ENCODE peak calls at places on chromosomes 4 and X, in eight cellular contexts. L is left ventricle myocardium inferior; Q is CD8-positive, alpha-beta T cell; R is cardiac muscle cell; V is esophagus squamous epithelium; F is pancreas; M is HCT116; O is thoracic aorta. P is an unnamed sample.

GRCh38 chr4:82989567-82990429 is 20.8 kb downstream of the LIN54 start:
- DNase-seq in L (no peak), Q (no peak), R (peak; percentile 15), V (no peak), F (no peak), M (no peak), O (no peak), P (no peak)

GRCh38 chr4:10106421-10107039 is 10.1 kb downstream of the WDR1 start:
- DNase-seq in L (no peak), Q (peak; percentile 67), R (peak; percentile 95), V (no peak), F (peak; percentile 67), M (peak; percentile 62), O (peak; percentile 90), P (peak; percentile 86)

GRCh38 chr4:141654098-141654497 is 17.7 kb downstream of the IL15 start:
- DNase-seq in L (peak; percentile 24), Q (no peak), R (peak; percentile 88), V (no peak), F (no peak), M (no peak), O (peak; percentile 5), P (peak; percentile 58)

GRCh38 chr4:139523076-139523475 is 32.9 kb downstream of the SETD7 start:
- DNase-seq in L (peak; percentile 29), Q (no peak), R (peak; percentile 29), V (no peak), F (no peak), M (no peak), O (no peak), P (no peak)

GRCh38 chr4:181301735-181302380 is 941.3 kb upstream of the TENM3 start:
- DNase-seq in L (peak; percentile 20), Q (no peak), R (peak; percentile 14), V (no peak), F (peak; percentile 61), M (peak; percentile 41), O (no peak), P (no peak)

GRCh38 chr4:160110891-160111290 is 1008.0 kb downstream of the RAPGEF2 start:
- DNase-seq in L (no peak), Q (no peak), R (no peak), V (no peak), F (no peak), M (no peak), O (no peak), P (no peak)

GRCh38 chrX:84339507-84340364 is 151.7 kb upstream of the RPS6KA6 start:
- DNase-seq in L (no peak), Q (no peak), R (peak; percentile 35), V (no peak), F (no peak), M (no peak), O (no peak), P (no peak)

GRCh38 chr4:52991452-52991851 is 129.3 kb downstream of the RASL11B start:
- DNase-seq in L (no peak), Q (no peak), R (no peak), V (no peak), F (no peak), M (no peak), O (no peak), P (no peak)

GRCh38 chr4:144295286-144295995 is 154.9 kb upstream of the GYPA start:
- DNase-seq in L (no peak), Q (no peak), R (peak; percentile 6), V (no peak), F (no peak), M (no peak), O (no peak), P (no peak)

GRCh38 chrX:47483310-47484268 is 567 bp upstream of the ZNF41 start:
- DNase-seq in L (peak; percentile 21), Q (no peak), R (peak; percentile 54), V (no peak), F (no peak), M (no peak), O (no peak), P (peak; percentile 73)

GRCh38 chrX:29229802-29230201 is 642.6 kb downstream of the IL1RAPL1 start:
- DNase-seq in L (no peak), Q (no peak), R (no peak), V (no peak), F (no peak), M (no peak), O (no peak), P (no peak)

GRCh38 chrX:56783450-56783831 is 54.4 kb downstream of the NBDY start:
- DNase-seq in L (no peak), Q (no peak), R (no peak), V (no peak), F (peak; percentile 87), M (no peak), O (no peak), P (no peak)

DNA sequence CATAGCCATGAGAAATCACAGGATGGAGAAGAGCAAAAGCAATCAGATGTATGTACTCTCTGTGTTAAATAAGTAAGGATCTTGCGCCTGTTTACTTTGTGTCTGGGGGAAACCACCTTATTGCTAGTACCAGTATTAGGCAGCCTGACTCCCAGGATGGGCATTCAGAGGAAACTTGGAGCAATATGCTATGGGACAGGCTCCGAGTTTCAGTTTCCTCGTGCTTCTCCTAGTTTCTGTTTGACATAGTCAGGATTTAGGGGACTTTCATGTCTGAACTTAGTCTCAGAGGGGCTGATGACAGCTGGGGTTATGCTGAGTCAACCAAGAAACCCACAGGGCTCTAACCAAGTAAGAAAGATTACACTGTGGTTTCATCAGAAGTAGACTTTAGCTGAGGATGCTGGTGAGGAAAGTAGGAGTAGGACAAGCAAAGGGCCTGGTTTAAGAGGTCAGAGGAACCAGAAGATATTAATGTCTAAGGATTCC is 13.5 kb downstream of the NSUN7 start:
- DNase-seq in L (no peak), Q (no peak), R (peak; percentile 75), V (no peak), F (no peak), M (peak; percentile 15), O (no peak), P (no peak)
- H3K27ac ChIP-seq in L (no peak overlapping the region), Q (no peak overlapping the region), R (no peak overlapping the region), V (no peak overlapping the region), F (no peak overlapping the region), M (no peak overlapping the region), O (no peak overlapping the region), P (no peak overlapping the region)

DNA sequence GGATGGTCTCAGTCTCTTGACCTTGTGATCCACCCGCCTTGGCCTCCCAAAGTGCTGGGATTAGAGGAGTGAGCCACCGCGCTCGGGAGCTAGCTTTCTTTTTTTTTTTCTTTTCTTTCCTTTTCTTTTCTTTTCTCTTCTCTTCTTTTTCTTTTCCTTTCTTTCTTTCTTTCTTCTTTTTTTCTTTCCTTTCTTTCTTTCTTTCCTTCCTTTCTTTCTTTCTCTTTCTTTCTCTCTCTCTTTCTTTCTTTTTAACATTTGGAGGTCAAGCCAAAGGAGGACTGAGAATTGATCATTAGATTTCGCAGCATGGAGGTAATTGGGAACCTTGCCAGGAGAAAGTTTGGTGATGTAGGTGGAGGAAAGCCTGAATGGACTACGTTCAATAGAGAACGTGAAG is 67.4 kb downstream of the LARP7 start:
- DNase-seq in L (no peak), Q (no peak), R (no peak), V (no peak), F (no peak), M (no peak), O (no peak), P (no peak)
- H3K4me3 ChIP-seq in L (no peak overlapping the region), Q (no peak overlapping the region), R (no peak overlapping the region), V (no peak overlapping the region), F (no peak overlapping the region), M (no peak overlapping the region), O (no peak overlapping the region), P (no peak overlapping the region)

DNA sequence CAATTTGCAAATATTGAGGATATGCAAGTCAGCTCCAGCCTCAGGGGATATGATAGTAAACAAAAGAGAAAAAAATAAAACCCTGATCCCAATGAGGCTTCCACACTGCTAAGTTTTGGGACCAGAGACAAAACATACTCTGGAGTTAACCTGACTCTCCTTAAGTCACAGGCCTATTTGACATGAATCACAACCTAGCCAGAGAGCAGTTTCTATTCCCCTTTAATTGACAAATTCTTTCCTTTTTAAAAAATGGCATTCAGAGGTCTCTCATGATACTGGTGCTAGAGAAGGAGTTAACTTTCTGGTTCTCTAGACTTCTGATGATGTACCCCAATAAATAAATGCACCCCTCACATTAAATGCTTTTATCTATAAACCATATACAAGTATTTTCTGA is 8.8 kb downstream of the ACSL1 start:
- DNase-seq in L (no peak), Q (no peak), R (no peak), V (no peak), F (no peak), M (no peak), O (no peak), P (no peak)
- H3K4me1 ChIP-seq in L (peaks cover 94% of the 10 kb centered on the region), Q (peaks cover 6% of the 10 kb centered on the region), R (peaks cover 67% of the 10 kb centered on the region), V (peaks cover 14% of the 10 kb centered on the region), F (peaks cover 13% of the 10 kb centered on the region), M (peaks cover 21% of the 10 kb centered on the region), O (peaks cover 43% of the 10 kb centered on the region), P (peaks cover 13% of the 10 kb centered on the region)

GRCh38 chrX:28178206-28178605 is 197.0 kb upstream of the DCAF8L1 start:
- DNase-seq in L (no peak), Q (no peak), R (no peak), V (no peak), F (peak; percentile 25), M (no peak), O (no peak), P (no peak)

GRCh38 chrX:28177202-28177601 is 196.0 kb upstream of the DCAF8L1 start:
- DNase-seq in L (no peak), Q (no peak), R (no peak), V (no peak), F (no peak), M (peak; percentile 38), O (no peak), P (no peak)
- H3K27ac ChIP-seq in L (no peak overlapping the region), Q (no peak overlapping the region), R (no peak overlapping the region), V (no peak overlapping the region), F (no peak overlapping the region), M (no peak overlapping the region), O (no peak overlapping the region), P (no peak overlapping the region)

GRCh38 chr4:186102931-186103330 is 1.6 kb upstream of the FAM149A start:
- DNase-seq in L (no peak), Q (no peak), R (no peak), V (no peak), F (no peak), M (no peak), O (no peak), P (no peak)

GRCh38 chr4:186105721-186106335 is 1.3 kb downstream of the FAM149A start:
- DNase-seq in L (no peak), Q (no peak), R (peak; percentile 14), V (no peak), F (no peak), M (no peak), O (no peak), P (no peak)

GRCh38 chr4:186104895-186105720 is 604 bp downstream of the FAM149A start:
- DNase-seq in L (no peak), Q (no peak), R (peak; percentile 8), V (no peak), F (peak; percentile 82), M (no peak), O (no peak), P (peak; percentile 59)

GRCh38 chr4:186108391-186108790 is 3.9 kb downstream of the FAM149A start:
- DNase-seq in L (no peak), Q (no peak), R (no peak), V (no peak), F (no peak), M (no peak), O (no peak), P (no peak)

GRCh38 chr4:186104114-186104894 is at the start of gene FAM149A:
- DNase-seq in L (peak; percentile 24), Q (peak; percentile 46), R (peak; percentile 14), V (no peak), F (peak; percentile 94), M (peak; percentile 19), O (no peak), P (no peak)
- H3K4me3 ChIP-seq in L (peak within 1 kb of the TSS; percentile 69), Q (peak within 1 kb of the TSS; percentile 22), R (peak within 1 kb of the TSS; percentile 33), V (peak within 1 kb of the TSS; percentile 53), F (peak within 1 kb of the TSS; percentile 84), M (peak within 1 kb of the TSS; percentile 60), O (peak within 1 kb of the TSS; percentile 76), P (peak within 1 kb of the TSS; percentile 61)

GRCh38 chr4:134935320-134935719 is 733.7 kb upstream of the PABPC4L start:
- DNase-seq in L (no peak), Q (no peak), R (peak; percentile 11), V (no peak), F (no peak), M (no peak), O (no peak), P (no peak)
- H3K4me1 ChIP-seq in L (no peaks in the 10 kb centered on the region), Q (no peaks in the 10 kb centered on the region), R (no peaks in the 10 kb centered on the region), V (no peaks in the 10 kb centered on the region), F (no peaks in the 10 kb centered on the region), M (no peaks in the 10 kb centered on the region), O (no peaks in the 10 kb centered on the region), P (no peaks in the 10 kb centered on the region)

P was measured in right cardiac atrium.